ENCODE peak calls at places on chromosomes 4 and X, in seven cellular contexts. One of them, this sample, is unnamed.

GRCh38 chr4:20809796-20810195 is 109.5 kb downstream of the PACRGL start:
- DNase-seq in astrocyte of the spinal cord: no peak
- DNase-seq in nephron progenitor cell: no peak
- DNase-seq in H9: peak; percentile 56
- DNase-seq in neural crest cell: no peak
- DNase-seq in left ventricle myocardium inferior: no peak
- DNase-seq in A549: no peak
- DNase-seq in this sample: peak; percentile 76

GRCh38 chr4:107757860-107758476 is 37.9 kb upstream of the PAPSS1 start:
- DNase-seq in left ventricle myocardium inferior: no peak
- DNase-seq in H9: no peak
- DNase-seq in nephron progenitor cell: no peak
- DNase-seq in astrocyte of the spinal cord: peak; percentile 56
- DNase-seq in neural crest cell: no peak
- DNase-seq in A549: peak; percentile 11
- DNase-seq in this sample: no peak

GRCh38 chr4:74920704-74921103 is 12.2 kb upstream of the PARM1 start:
- DNase-seq in nephron progenitor cell: no peak
- DNase-seq in A549: no peak
- DNase-seq in left ventricle myocardium inferior: no peak
- DNase-seq in H9: no peak
- DNase-seq in neural crest cell: no peak
- DNase-seq in astrocyte of the spinal cord: no peak
- DNase-seq in this sample: no peak

GRCh38 chr4:117783716-117784115 is 250.6 kb upstream of the NDST3 start:
- DNase-seq in astrocyte of the spinal cord: peak; percentile 63
- DNase-seq in neural crest cell: no peak
- DNase-seq in nephron progenitor cell: no peak
- DNase-seq in H9: no peak
- DNase-seq in left ventricle myocardium inferior: no peak
- DNase-seq in A549: no peak
- DNase-seq in this sample: no peak

GRCh38 chr4:6201580-6202091 is 1.3 kb upstream of the JAKMIP1 start:
- DNase-seq in left ventricle myocardium inferior: no peak
- DNase-seq in astrocyte of the spinal cord: no peak
- DNase-seq in neural crest cell: no peak
- DNase-seq in A549: no peak
- DNase-seq in H9: no peak
- DNase-seq in nephron progenitor cell: no peak
- DNase-seq in this sample: no peak

GRCh38 chr4:183638436-183638835 is 20.5 kb downstream of the RWDD4 start:
- DNase-seq in neural crest cell: no peak
- DNase-seq in left ventricle myocardium inferior: no peak
- DNase-seq in astrocyte of the spinal cord: peak; percentile 22
- DNase-seq in nephron progenitor cell: no peak
- DNase-seq in A549: no peak
- DNase-seq in H9: no peak
- DNase-seq in this sample: no peak

GRCh38 chr4:145731026-145731425 is 51.1 kb downstream of the C4orf51 start:
- DNase-seq in A549: peak; percentile 61
- DNase-seq in H9: no peak
- DNase-seq in astrocyte of the spinal cord: peak; percentile 69
- DNase-seq in nephron progenitor cell: no peak
- DNase-seq in left ventricle myocardium inferior: no peak
- DNase-seq in neural crest cell: no peak
- DNase-seq in this sample: no peak

GRCh38 chr4:31674313-31674947 is 954.3 kb downstream of the PCDH7 start:
- DNase-seq in astrocyte of the spinal cord: no peak
- DNase-seq in nephron progenitor cell: peak; percentile 5
- DNase-seq in neural crest cell: peak; percentile 4
- DNase-seq in left ventricle myocardium inferior: no peak
- DNase-seq in A549: no peak
- DNase-seq in H9: peak; percentile 34
- DNase-seq in this sample: no peak

GRCh38 chrX:122439836-122440235 is 744.2 kb upstream of the GRIA3 start:
- DNase-seq in nephron progenitor cell: no peak
- DNase-seq in H9: no peak
- DNase-seq in A549: no peak
- DNase-seq in astrocyte of the spinal cord: no peak
- DNase-seq in neural crest cell: no peak
- DNase-seq in left ventricle myocardium inferior: no peak
- DNase-seq in this sample: no peak

GRCh38 chr4:45621926-45622325 is 501.9 kb downstream of the GABRG1 start:
- DNase-seq in astrocyte of the spinal cord: peak; percentile 16
- DNase-seq in H9: no peak
- DNase-seq in neural crest cell: no peak
- DNase-seq in A549: no peak
- DNase-seq in left ventricle myocardium inferior: no peak
- DNase-seq in nephron progenitor cell: no peak
- DNase-seq in this sample: no peak

GRCh38 chr4:149723065-149723464 is 92.6 kb downstream of the IQCM start:
- DNase-seq in H9: no peak
- DNase-seq in left ventricle myocardium inferior: no peak
- DNase-seq in astrocyte of the spinal cord: no peak
- DNase-seq in nephron progenitor cell: no peak
- DNase-seq in neural crest cell: no peak
- DNase-seq in A549: no peak
- DNase-seq in this sample: no peak

GRCh38 chrX:151174581-151175282 is 1.7 kb upstream of the GPR50 start:
- DNase-seq in H9: peak; percentile 74
- DNase-seq in astrocyte of the spinal cord: no peak
- DNase-seq in left ventricle myocardium inferior: no peak
- DNase-seq in neural crest cell: peak; percentile 23
- DNase-seq in nephron progenitor cell: peak; percentile 48
- DNase-seq in A549: no peak
- DNase-seq in this sample: no peak

GRCh38 chr4:1026115-1026514 is 14.7 kb downstream of the FGFRL1 start:
- DNase-seq in A549: no peak
- DNase-seq in left ventricle myocardium inferior: peak; percentile 39
- DNase-seq in nephron progenitor cell: peak; percentile 47
- DNase-seq in H9: peak; percentile 61
- DNase-seq in neural crest cell: no peak
- DNase-seq in astrocyte of the spinal cord: no peak
- DNase-seq in this sample: no peak

GRCh38 chr4:119172223-119172622 is 36.6 kb downstream of the MYOZ2 start:
- DNase-seq in A549: no peak
- DNase-seq in H9: no peak
- DNase-seq in astrocyte of the spinal cord: no peak
- DNase-seq in nephron progenitor cell: no peak
- DNase-seq in neural crest cell: no peak
- DNase-seq in left ventricle myocardium inferior: no peak
- DNase-seq in this sample: no peak

GRCh38 chrX:133859860-133860259 is 125.5 kb downstream of the GPC3 start:
- DNase-seq in H9: no peak
- DNase-seq in astrocyte of the spinal cord: peak; percentile 10
- DNase-seq in A549: no peak
- DNase-seq in nephron progenitor cell: no peak
- DNase-seq in left ventricle myocardium inferior: no peak
- DNase-seq in neural crest cell: no peak
- DNase-seq in this sample: no peak

GRCh38 chr4:93605163-93605562 is 223.4 kb upstream of the ATOH1 start:
- DNase-seq in A549: no peak
- DNase-seq in astrocyte of the spinal cord: no peak
- DNase-seq in H9: no peak
- DNase-seq in left ventricle myocardium inferior: no peak
- DNase-seq in neural crest cell: no peak
- DNase-seq in nephron progenitor cell: no peak
- DNase-seq in this sample: no peak

GRCh38 chr4:108058685-108059440 is 69.2 kb downstream of the HADH start:
- DNase-seq in neural crest cell: peak; percentile 15
- DNase-seq in left ventricle myocardium inferior: no peak
- DNase-seq in A549: no peak
- DNase-seq in nephron progenitor cell: no peak
- DNase-seq in astrocyte of the spinal cord: no peak
- DNase-seq in H9: no peak
- DNase-seq in this sample: no peak

DNA sequence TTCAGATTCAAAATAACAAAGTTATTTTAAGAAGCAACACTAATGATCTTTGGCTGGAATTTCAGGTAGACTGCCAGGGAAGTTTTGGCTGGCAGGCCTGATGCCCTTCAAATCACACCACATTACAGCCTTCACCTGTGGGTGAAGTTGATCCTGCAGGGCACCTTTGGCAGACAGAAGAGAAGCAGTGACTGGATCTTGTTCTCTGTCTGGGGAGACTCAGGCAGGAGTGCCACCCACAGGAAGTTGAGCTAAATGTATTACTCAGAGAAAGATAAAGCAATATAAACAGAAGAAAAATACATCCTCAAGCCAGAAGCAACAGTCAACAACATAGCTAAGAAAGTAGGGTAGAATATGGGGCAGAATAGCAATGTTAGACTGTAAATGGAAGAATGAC is 12.8 kb upstream of the CFAP299 start:
- DNase-seq in A549: no peak
- DNase-seq in left ventricle myocardium inferior: no peak
- DNase-seq in nephron progenitor cell: no peak
- DNase-seq in neural crest cell: no peak
- DNase-seq in astrocyte of the spinal cord: peak; percentile 59
- DNase-seq in H9: no peak
- DNase-seq in this sample: no peak
- TF ChIP-seq CTCF in A549: no peak
- TF ChIP-seq CTCF in left ventricle myocardium inferior: peak; percentile 16
- TF ChIP-seq CTCF in nephron progenitor cell: no peak
- TF ChIP-seq CTCF in neural crest cell: no peak
- TF ChIP-seq CTCF in astrocyte of the spinal cord: peak; percentile 54
- TF ChIP-seq CTCF in H9: no peak
- TF ChIP-seq CTCF in this sample: no peak

DNA sequence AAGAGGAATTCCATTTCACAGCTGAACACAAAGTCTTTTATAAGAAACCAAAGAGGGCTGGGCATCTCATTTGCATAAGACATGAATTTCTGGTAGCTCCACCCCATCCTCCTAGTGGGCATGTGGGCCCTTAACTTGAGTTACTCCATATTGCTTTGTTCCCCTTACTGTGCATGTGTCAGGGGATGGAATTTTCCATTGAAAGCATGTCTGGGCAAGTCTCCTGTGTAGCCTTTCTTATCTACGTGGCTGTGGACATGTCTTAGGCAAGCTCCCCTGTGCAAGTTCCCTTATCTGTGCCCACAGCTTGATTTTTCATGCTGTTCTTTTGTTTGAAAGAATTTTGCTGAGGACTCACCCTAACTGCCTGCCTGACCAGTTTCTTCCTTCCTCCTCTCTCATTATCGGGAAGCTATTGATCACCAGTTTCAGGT is 123.5 kb upstream of the JADE1 start:
- DNase-seq in neural crest cell: no peak
- DNase-seq in A549: no peak
- DNase-seq in left ventricle myocardium inferior: no peak
- DNase-seq in H9: no peak
- DNase-seq in nephron progenitor cell: no peak
- DNase-seq in astrocyte of the spinal cord: no peak
- DNase-seq in this sample: no peak
- TF ChIP-seq CTCF in neural crest cell: no peak
- TF ChIP-seq CTCF in A549: no peak
- TF ChIP-seq CTCF in left ventricle myocardium inferior: no peak
- TF ChIP-seq CTCF in H9: no peak
- TF ChIP-seq CTCF in nephron progenitor cell: no peak
- TF ChIP-seq CTCF in astrocyte of the spinal cord: no peak
- TF ChIP-seq CTCF in this sample: no peak

GRCh38 chr4:48906283-48907173 is at the start of gene OCIAD2:
- DNase-seq in A549: peak; percentile 64
- DNase-seq in nephron progenitor cell: peak; percentile 57
- DNase-seq in left ventricle myocardium inferior: peak; percentile 45
- DNase-seq in neural crest cell: peak; percentile 32
- DNase-seq in H9: peak; percentile 92
- DNase-seq in astrocyte of the spinal cord: peak; percentile 42
- DNase-seq in this sample: peak; percentile 87

GRCh38 chr4:48908687-48909086 is 2.1 kb upstream of the OCIAD2 start:
- DNase-seq in astrocyte of the spinal cord: no peak
- DNase-seq in H9: no peak
- DNase-seq in nephron progenitor cell: no peak
- DNase-seq in left ventricle myocardium inferior: no peak
- DNase-seq in neural crest cell: no peak
- DNase-seq in A549: no peak
- DNase-seq in this sample: no peak

GRCh38 chr4:48905363-48906015 is 1.1 kb downstream of the OCIAD2 start:
- DNase-seq in nephron progenitor cell: no peak
- DNase-seq in H9: no peak
- DNase-seq in astrocyte of the spinal cord: peak; percentile 43
- DNase-seq in neural crest cell: no peak
- DNase-seq in left ventricle myocardium inferior: no peak
- DNase-seq in A549: peak; percentile 54
- DNase-seq in this sample: peak; percentile 34

GRCh38 chr4:48909697-48910096 is 3.1 kb upstream of the OCIAD2 start:
- DNase-seq in left ventricle myocardium inferior: no peak
- DNase-seq in A549: peak; percentile 55
- DNase-seq in H9: peak; percentile 44
- DNase-seq in nephron progenitor cell: no peak
- DNase-seq in neural crest cell: no peak
- DNase-seq in astrocyte of the spinal cord: peak; percentile 98
- DNase-seq in this sample: no peak

GRCh38 chr4:48907706-48908477 is 1.3 kb upstream of the OCIAD2 start:
- DNase-seq in A549: no peak
- DNase-seq in neural crest cell: no peak
- DNase-seq in left ventricle myocardium inferior: no peak
- DNase-seq in astrocyte of the spinal cord: no peak
- DNase-seq in nephron progenitor cell: no peak
- DNase-seq in H9: no peak
- DNase-seq in this sample: no peak
- TF ChIP-seq CTCF in A549: no peak
- TF ChIP-seq CTCF in neural crest cell: no peak
- TF ChIP-seq CTCF in left ventricle myocardium inferior: no peak
- TF ChIP-seq CTCF in astrocyte of the spinal cord: no peak
- TF ChIP-seq CTCF in nephron progenitor cell: no peak
- TF ChIP-seq CTCF in H9: no peak
- TF ChIP-seq CTCF in this sample: no peak

GRCh38 chr4:148043990-148044645 is 312.2 kb downstream of the ARHGAP10 start:
- DNase-seq in nephron progenitor cell: no peak
- DNase-seq in A549: no peak
- DNase-seq in neural crest cell: no peak
- DNase-seq in left ventricle myocardium inferior: peak; percentile 76
- DNase-seq in astrocyte of the spinal cord: no peak
- DNase-seq in H9: no peak
- DNase-seq in this sample: no peak

GRCh38 chr4:148041606-148042324 is 309.9 kb downstream of the ARHGAP10 start:
- DNase-seq in astrocyte of the spinal cord: no peak
- DNase-seq in nephron progenitor cell: no peak
- DNase-seq in left ventricle myocardium inferior: no peak
- DNase-seq in neural crest cell: no peak
- DNase-seq in H9: no peak
- DNase-seq in A549: no peak
- DNase-seq in this sample: no peak

DNA sequence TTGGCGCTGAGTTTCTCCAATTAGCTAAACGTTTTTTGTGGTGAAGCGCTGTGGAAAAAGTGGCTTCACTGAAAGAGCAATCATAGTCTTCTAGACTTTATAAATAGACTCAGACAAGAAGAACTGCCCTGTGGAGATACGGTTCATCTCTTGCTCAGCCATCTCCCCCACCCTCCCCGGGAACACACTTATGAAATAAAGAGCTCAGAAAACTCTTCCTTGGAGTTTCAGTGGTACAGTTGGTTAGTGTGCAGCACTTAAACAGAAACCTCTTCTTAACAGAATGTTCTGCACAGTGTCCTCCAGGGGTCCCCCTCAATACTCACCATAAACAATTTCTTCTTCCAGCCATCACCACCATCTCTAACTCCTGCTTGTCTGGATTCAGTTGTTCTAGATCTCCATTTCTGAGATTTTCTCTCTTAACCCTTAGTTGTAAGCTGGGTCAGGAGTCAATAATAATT is 313.0 kb downstream of the ARHGAP10 start:
- DNase-seq in nephron progenitor cell: no peak
- DNase-seq in left ventricle myocardium inferior: no peak
- DNase-seq in H9: no peak
- DNase-seq in neural crest cell: no peak
- DNase-seq in A549: no peak
- DNase-seq in astrocyte of the spinal cord: peak; percentile 30
- DNase-seq in this sample: no peak
- TF ChIP-seq CTCF in nephron progenitor cell: no peak
- TF ChIP-seq CTCF in left ventricle myocardium inferior: peak; percentile 37
- TF ChIP-seq CTCF in H9: no peak
- TF ChIP-seq CTCF in neural crest cell: peak; percentile 17
- TF ChIP-seq CTCF in A549: no peak
- TF ChIP-seq CTCF in astrocyte of the spinal cord: peak; percentile 33
- TF ChIP-seq CTCF in this sample: no peak